ENCODE peak calls at places on chromosomes 6 and 20, in nine cellular contexts. Y is lower lobe of right lung, A is fibroblast of lung, L is A549, C is neuronal stem cell, M is DND-41, D is H1, Q is breast epithelium, R is pancreas. O is an unnamed sample.

GRCh38 chr6:65671922-65672321 is 35.1 kb downstream of the EYS start:
- DNase-seq in Y (no peak), A (no peak), L (no peak), C (no peak), M (no peak), D (no peak), Q (no peak), R (no peak), O (no peak)

GRCh38 chr6:170172406-170172805 is 118.5 kb downstream of the DLL1 start:
- DNase-seq in Y (no peak), A (no peak), L (no peak), C (no peak), M (no peak), D (no peak), Q (peak; percentile 7), R (no peak), O (no peak)

GRCh38 chr20:9590189-9590588 is 75.8 kb downstream of the LAMP5 start:
- DNase-seq in Y (no peak), A (peak; percentile 84), L (no peak), C (no peak), M (no peak), D (no peak), Q (no peak), R (no peak), O (no peak)

GRCh38 chr6:101883398-101883975 is 490.0 kb downstream of the GRIK2 start:
- DNase-seq in Y (no peak), A (no peak), L (no peak), C (no peak), M (no peak), D (no peak), Q (no peak), R (no peak), O (no peak)

GRCh38 chr6:161353208-161353613 is 79.3 kb upstream of the AGPAT4 start:
- DNase-seq in Y (no peak), A (peak; percentile 39), L (peak; percentile 12), C (no peak), M (no peak), D (peak; percentile 66), Q (no peak), R (no peak), O (no peak)

GRCh38 chr6:110534731-110535164 is 58.3 kb upstream of the SLC22A16 start:
- DNase-seq in Y (no peak), A (peak; percentile 76), L (no peak), C (no peak), M (no peak), D (no peak), Q (no peak), R (no peak), O (peak; percentile 9)

GRCh38 chr6:135128268-135128914 is 52.7 kb upstream of the MYB start:
- DNase-seq in Y (no peak), A (no peak), L (no peak), C (no peak), M (peak; percentile 66), D (no peak), Q (no peak), R (no peak), O (peak; percentile 63)

GRCh38 chr6:41093729-41094128 is 21.0 kb downstream of the NFYA start:
- DNase-seq in Y (no peak), A (no peak), L (no peak), C (no peak), M (no peak), D (no peak), Q (no peak), R (no peak), O (no peak)

GRCh38 chr20:49853640-49854039 is 41.0 kb downstream of the SLC9A8 start:
- DNase-seq in Y (no peak), A (peak; percentile 59), L (no peak), C (no peak), M (no peak), D (no peak), Q (no peak), R (no peak), O (no peak)

GRCh38 chr6:125597411-125598253 is 151.8 kb upstream of the HEY2 start:
- DNase-seq in Y (peak; percentile 78), A (no peak), L (no peak), C (no peak), M (no peak), D (no peak), Q (no peak), R (no peak), O (no peak)

GRCh38 chr6:74369556-74369993 is 673.6 kb downstream of the CD109 start:
- DNase-seq in Y (no peak), A (peak; percentile 89), L (no peak), C (no peak), M (no peak), D (no peak), Q (no peak), R (no peak), O (no peak)

GRCh38 chr6:128483472-128484135 is 36.8 kb downstream of the PTPRK start:
- DNase-seq in Y (no peak), A (no peak), L (no peak), C (no peak), M (no peak), D (no peak), Q (no peak), R (no peak), O (no peak)

GRCh38 chr20:24977797-24978196 is 14.8 kb downstream of the APMAP start:
- DNase-seq in Y (no peak), A (no peak), L (no peak), C (no peak), M (peak; percentile 1), D (no peak), Q (no peak), R (no peak), O (no peak)

GRCh38 chr6:126804255-126805064 is 314.0 kb upstream of the RSPO3 start:
- DNase-seq in Y (no peak), A (peak; percentile 73), L (peak; percentile 8), C (peak; percentile 43), M (peak; percentile 18), D (no peak), Q (no peak), R (no peak), O (no peak)

GRCh38 chr6:54244430-54244829 is 63.8 kb upstream of the TINAG start:
- DNase-seq in Y (no peak), A (peak; percentile 50), L (peak; percentile 7), C (no peak), M (no peak), D (no peak), Q (no peak), R (no peak), O (no peak)

GRCh38 chr6:55913213-55914195 is 38.1 kb upstream of the BMP5 start:
- DNase-seq in Y (no peak), A (peak; percentile 61), L (no peak), C (no peak), M (no peak), D (peak; percentile 1), Q (no peak), R (no peak), O (no peak)

GRCh38 chr6:143673638-143674037 is 4.1 kb upstream of the PHACTR2 start:
- DNase-seq in Y (peak; percentile 45), A (no peak), L (peak; percentile 19), C (peak; percentile 41), M (no peak), D (peak; percentile 68), Q (no peak), R (no peak), O (no peak)

GRCh38 chr6:167744681-167745659 is 81.7 kb upstream of the AFDN start:
- DNase-seq in Y (no peak), A (no peak), L (no peak), C (no peak), M (no peak), D (no peak), Q (no peak), R (no peak), O (no peak)

GRCh38 chr20:47610247-47610944 is 108.7 kb downstream of the NCOA3 start:
- DNase-seq in Y (no peak), A (peak; percentile 79), L (peak; percentile 67), C (no peak), M (no peak), D (no peak), Q (no peak), R (no peak), O (peak; percentile 39)

GRCh38 chr6:129753422-129753821 is 43.4 kb upstream of the ARHGAP18 start:
- DNase-seq in Y (no peak), A (no peak), L (no peak), C (no peak), M (no peak), D (no peak), Q (no peak), R (no peak), O (no peak)

GRCh38 chr20:40497781-40498691 is 191.0 kb downstream of the MAFB start:
- DNase-seq in Y (peak; percentile 89), A (peak; percentile 38), L (no peak), C (no peak), M (no peak), D (no peak), Q (no peak), R (no peak), O (no peak)

GRCh38 chr20:44695295-44696230 is 19.6 kb upstream of the CCN5 start:
- DNase-seq in Y (no peak), A (peak; percentile 96), L (no peak), C (no peak), M (no peak), D (no peak), Q (no peak), R (no peak), O (no peak)
- H3K4me1 ChIP-seq in Y (peaks cover 26% of the 10 kb centered on the region), A (peaks cover 29% of the 10 kb centered on the region), L (peaks cover 51% of the 10 kb centered on the region), C (peaks cover 6% of the 10 kb centered on the region), M (no peaks in the 10 kb centered on the region), D (peaks cover 3% of the 10 kb centered on the region), Q (peaks cover 3% of the 10 kb centered on the region), R (peaks cover 3% of the 10 kb centered on the region), O (no peaks in the 10 kb centered on the region)

GRCh38 chr20:60677819-60678218 is 574.2 kb upstream of the CDH4 start:
- DNase-seq in Y (no peak), A (no peak), L (no peak), C (no peak), M (no peak), D (no peak), Q (no peak), R (no peak), O (no peak)

DNA sequence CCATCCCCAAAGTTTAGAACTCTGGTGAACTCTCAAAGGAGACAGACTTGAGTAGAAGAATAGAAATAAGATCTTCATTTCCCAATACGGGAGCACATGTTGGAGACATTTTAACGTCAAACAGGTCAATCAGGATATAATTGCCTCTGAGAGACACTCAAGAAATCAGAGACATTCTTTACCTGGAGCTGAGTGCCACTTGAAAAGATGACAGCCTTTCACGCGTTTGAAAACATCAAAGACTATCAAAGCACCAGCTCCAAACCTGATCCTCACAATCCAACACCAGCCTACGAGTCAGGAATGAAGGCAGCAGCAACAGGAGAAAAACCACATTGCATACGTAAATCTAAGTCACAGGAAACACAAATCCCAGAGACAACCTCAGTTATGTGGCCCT is 571.5 kb upstream of the CDH4 start:
- DNase-seq in Y (no peak), A (no peak), L (no peak), C (no peak), M (no peak), D (no peak), Q (no peak), R (no peak), O (no peak)
- H3K27ac ChIP-seq in Y (no peak overlapping the region), A (no peak overlapping the region), L (no peak overlapping the region), C (no peak overlapping the region), M (no peak overlapping the region), D (no peak overlapping the region), Q (no peak overlapping the region), R (no peak overlapping the region), O (no peak overlapping the region)

GRCh38 chr20:19956976-19957375 is 60.2 kb upstream of the NAA20 start:
- DNase-seq in Y (no peak), A (no peak), L (no peak), C (no peak), M (no peak), D (no peak), Q (no peak), R (no peak), O (no peak)
- H3K4me3 ChIP-seq in Y (no peak overlapping the region), A (no peak overlapping the region), L (no peak overlapping the region), C (no peak overlapping the region), M (no peak overlapping the region), D (no peak overlapping the region), Q (no peak overlapping the region), R (no peak overlapping the region), O (no peak overlapping the region)

GRCh38 chr6:12029979-12030737 is 18.0 kb downstream of the HIVEP1 start:
- DNase-seq in Y (no peak), A (no peak), L (no peak), C (no peak), M (no peak), D (no peak), Q (no peak), R (no peak), O (no peak)
- H3K4me1 ChIP-seq in Y (peaks cover 34% of the 10 kb centered on the region), A (peaks cover 5% of the 10 kb centered on the region), L (peaks cover 12% of the 10 kb centered on the region), C (peaks cover 2% of the 10 kb centered on the region), M (no peaks in the 10 kb centered on the region), D (no peaks in the 10 kb centered on the region), Q (no peaks in the 10 kb centered on the region), R (peaks cover 20% of the 10 kb centered on the region), O (peaks cover 13% of the 10 kb centered on the region)

O was measured in CD4-positive, alpha-beta memory T cell.